ENCODE peak calls at places on chromosomes 4 and X, in four cellular contexts. V, U, F and I are unnamed samples.

GRCh38 chr4:10104211-10104990 is 12.2 kb downstream of the WDR1 start:
- DNase-seq in V (no peak), U (no peak), F (no peak), I (no peak)

GRCh38 chr4:81465668-81466357 is 5.9 kb downstream of the RASGEF1B start:
- DNase-seq in V (no peak), U (no peak), F (no peak), I (no peak)

GRCh38 chrX:37349131-37350033 is at the start of gene PRRG1:
- DNase-seq in V (peak), U (peak), F (no peak), I (peak)

GRCh38 chr4:152828122-152828521 is 48.4 kb downstream of the ARFIP1 start:
- DNase-seq in V (no peak), U (no peak), F (no peak), I (no peak)

GRCh38 chr4:7256989-7257810 is 64.9 kb downstream of the SORCS2 start:
- DNase-seq in V (peak), U (peak), F (no peak), I (no peak)

GRCh38 chrX:7131621-7132020 is 15.9 kb upstream of the STS start:
- DNase-seq in V (no peak), U (no peak), F (no peak), I (no peak)

GRCh38 chr4:73836373-73837269 is at the start of gene CXCL6:
- DNase-seq in V (no peak), U (no peak), F (no peak), I (no peak)

GRCh38 chr4:82043809-82044137 is 330.0 kb downstream of the HNRNPD start:
- DNase-seq in V (no peak), U (no peak), F (no peak), I (no peak)

GRCh38 chrX:131675596-131676194 is 131.8 kb downstream of the OR13H1 start:
- DNase-seq in V (no peak), U (no peak), F (no peak), I (no peak)

GRCh38 chr4:24001486-24001885 is 111.6 kb upstream of the PPARGC1A start:
- DNase-seq in V (no peak), U (no peak), F (no peak), I (no peak)

GRCh38 chr4:183765121-183765990 is 106.3 kb downstream of the TRAPPC11 start:
- DNase-seq in V (peak), U (no peak), F (no peak), I (no peak)

GRCh38 chr4:52096048-52096447 is 44.9 kb downstream of the SPATA18 start:
- DNase-seq in V (no peak), U (no peak), F (no peak), I (no peak)

GRCh38 chrX:100863326-100863854 is 10.8 kb downstream of the NOX1 start:
- DNase-seq in V (no peak), U (peak), F (no peak), I (no peak)

GRCh38 chrX:136192135-136192534 is 44.8 kb downstream of the FHL1 start:
- DNase-seq in V (no peak), U (no peak), F (no peak), I (no peak)

GRCh38 chr4:95193391-95194224 is 355.2 kb downstream of the UNC5C start:
- DNase-seq in V (no peak), U (no peak), F (no peak), I (no peak)

GRCh38 chrX:139890991-139891700 is 41.7 kb downstream of the ATP11C start:
- DNase-seq in V (no peak), U (no peak), F (no peak), I (no peak)

GRCh38 chr4:89273741-89274141 is 33.9 kb downstream of the GPRIN3 start:
- DNase-seq in V (no peak), U (no peak), F (no peak), I (no peak)

GRCh38 chr4:103996637-103997036 is 276.9 kb upstream of the TACR3 start:
- DNase-seq in V (peak), U (no peak), F (no peak), I (no peak)

GRCh38 chr4:26346203-26346620 is 25.4 kb downstream of the RBPJ start:
- DNase-seq in V (no peak), U (no peak), F (no peak), I (no peak)

GRCh38 chr4:5753766-5754528 is 42.9 kb downstream of the EVC start:
- DNase-seq in V (no peak), U (peak), F (no peak), I (no peak)

GRCh38 chrX:7889680-7890079 is 37.5 kb downstream of the PNPLA4 start:
- DNase-seq in V (no peak), U (no peak), F (no peak), I (no peak)

GRCh38 chr4:26088433-26088928 is 174.5 kb downstream of the SMIM20 start:
- DNase-seq in V (no peak), U (no peak), F (peak), I (no peak)

GRCh38 chr4:3204021-3204431 is 44.9 kb upstream of the MSANTD1 start:
- DNase-seq in V (peak), U (peak), F (no peak), I (peak)

GRCh38 chrX:72346306-72346949 is 40.7 kb upstream of the CITED1 start:
- DNase-seq in V (no peak), U (no peak), F (no peak), I (peak)

GRCh38 chr4:131450572-131451209 is 1698.4 kb upstream of the PCDH10 start:
- DNase-seq in V (no peak), U (no peak), F (no peak), I (no peak)

GRCh38 chrX:50988649-50989048 is 78.1 kb downstream of the BMP15 start:
- DNase-seq in V (peak), U (no peak), F (no peak), I (no peak)

GRCh38 chr4:36187723-36188333 is 56.5 kb downstream of the ARAP2 start:
- DNase-seq in V (no peak), U (no peak), F (no peak), I (no peak)

GRCh38 chrX:31213941-31214340 is 142.1 kb upstream of the FTHL17 start:
- DNase-seq in V (no peak), U (no peak), F (no peak), I (no peak)

GRCh38 chrX:107565916-107566602 is 62.3 kb upstream of the PRPS1 start:
- DNase-seq in V (peak), U (no peak), F (no peak), I (no peak)

GRCh38 chr4:140764785-140765392 is 8.7 kb upstream of the TBC1D9 start:
- DNase-seq in V (no peak), U (no peak), F (no peak), I (no peak)
- TF ChIP-seq POLR2A in V (no peak), U (no peak), F (no peak), I (no peak)

GRCh38 chr4:1682860-1683259 is 1.3 kb downstream of the FAM53A start:
- DNase-seq in V (no peak), U (no peak), F (no peak), I (no peak)
- H3K4me3 ChIP-seq in V (peak), U (peak), F (no peak), I (no peak)

GRCh38 chrX:132676561-132677186 is 187.8 kb upstream of the MBNL3 start:
- DNase-seq in V (no peak), U (no peak), F (no peak), I (no peak)
- TF ChIP-seq CTCF in V (no peak), U (no peak), F (no peak), I (no peak)

GRCh38 chrX:121360280-121360679 is 312.9 kb downstream of the GLUD2 start:
- DNase-seq in V (no peak), U (no peak), F (no peak), I (no peak)

GRCh38 chrX:121356850-121357171 is 309.4 kb downstream of the GLUD2 start:
- DNase-seq in V (no peak), U (no peak), F (no peak), I (no peak)

GRCh38 chrX:121356139-121356849 is 308.9 kb downstream of the GLUD2 start:
- DNase-seq in V (no peak), U (no peak), F (no peak), I (no peak)
- TF ChIP-seq POLR2A in V (no peak), U (no peak), F (no peak), I (no peak)

GRCh38 chr4:127311371-127311770 is 321.4 kb upstream of the INTU start:
- DNase-seq in V (no peak), U (no peak), F (no peak), I (no peak)

GRCh38 chr4:127311924-127312323 is 320.8 kb upstream of the INTU start:
- DNase-seq in V (no peak), U (no peak), F (no peak), I (no peak)

GRCh38 chr4:127307996-127308395 is 324.8 kb upstream of the INTU start:
- DNase-seq in V (no peak), U (no peak), F (no peak), I (no peak)

GRCh38 chr4:127313767-127314166 is 319.0 kb upstream of the INTU start:
- DNase-seq in V (no peak), U (no peak), F (no peak), I (no peak)

DNA sequence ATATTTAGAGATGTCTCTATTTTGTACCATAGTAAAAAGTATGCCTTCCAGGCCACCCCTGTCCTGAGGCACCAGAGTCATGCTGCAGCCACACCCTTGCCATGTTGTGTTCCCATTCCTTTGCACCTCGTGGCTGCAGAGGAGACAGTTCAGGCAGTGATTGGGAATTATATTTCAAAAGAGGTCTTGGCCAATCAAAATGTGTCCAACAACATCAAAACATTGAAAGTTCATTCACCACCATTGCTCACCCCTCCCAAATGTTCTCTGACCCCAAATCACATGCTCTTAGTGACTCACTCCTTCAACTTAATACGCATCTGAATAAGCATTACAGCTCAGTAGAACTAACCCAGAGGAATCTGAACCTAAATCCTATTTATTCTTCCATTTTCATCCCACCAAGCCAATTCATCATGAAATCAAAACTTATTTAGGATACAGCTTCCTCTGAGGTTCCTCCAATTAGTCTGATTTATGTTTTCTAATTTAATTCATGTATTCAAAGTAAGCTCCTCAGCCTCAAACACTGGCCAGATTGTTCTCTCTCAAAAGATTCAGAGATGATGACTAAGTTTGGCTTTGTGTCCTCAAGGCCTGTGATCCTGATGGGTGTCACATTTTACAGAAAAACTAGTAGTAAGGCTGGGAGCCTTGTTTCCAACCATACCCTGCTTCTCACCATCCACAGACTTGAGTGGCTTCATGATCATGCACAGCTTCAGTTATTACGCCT is 323.2 kb upstream of the INTU start:
- DNase-seq in V (no peak), U (no peak), F (no peak), I (no peak)
- H3K4me3 ChIP-seq in V (no peak), U (no peak), F (no peak), I (no peak)